ENCODE peak calls at places on chromosome 13, in seven cellular contexts. F, T, V, I, E, R and J are unnamed samples. For H3K79me2, the result is how much of the 10 kb centered on the place peaks cover.

GRCh38 chr13:101903890-101904289 is 451.4 kb downstream of the ITGBL1 start:
- DNase-seq in V (no peak), I (no peak), R (no peak), T (no peak), E (no peak), F (no peak), J (no peak)

GRCh38 chr13:75153386-75153785 is 328.6 kb downstream of the TBC1D4 start:
- DNase-seq in V (no peak), F (no peak), T (no peak), E (no peak), R (no peak), I (no peak), J (no peak)

GRCh38 chr13:77696006-77696862 is 1.3 kb upstream of the SLAIN1 start:
- DNase-seq in V (no peak), E (no peak), R (peak), I (peak), F (no peak), T (peak), J (no peak)

GRCh38 chr13:51623473-51623872 is 39.2 kb downstream of the WDFY2 start:
- DNase-seq in F (no peak), R (no peak), I (no peak), E (no peak), V (no peak), T (no peak), J (peak)

GRCh38 chr13:90640976-90641375 is 706.5 kb upstream of the MIR17HG start:
- DNase-seq in F (peak), T (no peak), I (peak), R (no peak), V (no peak), E (no peak), J (peak)

GRCh38 chr13:85406269-85406975 is 392.8 kb downstream of the SLITRK6 start:
- DNase-seq in V (no peak), I (no peak), F (no peak), R (no peak), T (no peak), E (no peak), J (no peak)

GRCh38 chr13:45621950-45622349 is 6.4 kb upstream of the ERICH6B start:
- DNase-seq in T (peak), V (no peak), E (no peak), I (no peak), F (no peak), R (no peak), J (no peak)

GRCh38 chr13:80033286-80033685 is 307.6 kb downstream of the SPRY2 start:
- DNase-seq in I (peak), F (no peak), R (no peak), E (no peak), T (no peak), V (no peak), J (no peak)

GRCh38 chr13:27523345-27524073 is 73.1 kb upstream of the MTIF3 start:
- DNase-seq in V (no peak), T (no peak), F (no peak), R (no peak), E (no peak), I (no peak), J (no peak)

GRCh38 chr13:31859546-31859945 is 120.2 kb downstream of the RXFP2 start:
- DNase-seq in I (no peak), F (peak), R (no peak), V (no peak), E (no peak), T (no peak), J (no peak)

GRCh38 chr13:51177188-51177587 is 45.0 kb upstream of the FAM124A start:
- DNase-seq in V (no peak), F (no peak), E (no peak), R (no peak), I (no peak), T (no peak), J (no peak)

GRCh38 chr13:32309812-32310706 is 5.1 kb downstream of the ZAR1L start:
- DNase-seq in I (peak), F (peak), R (peak), T (peak), V (peak), E (peak), J (peak)

GRCh38 chr13:64347662-64348061 is 2882.5 kb downstream of the PCDH9 start:
- DNase-seq in E (no peak), V (no peak), F (no peak), T (no peak), I (no peak), R (no peak), J (peak)

GRCh38 chr13:114128348-114128623 is 4.1 kb downstream of the RASA3 start:
- DNase-seq in E (no peak), R (no peak), F (no peak), I (no peak), T (no peak), V (no peak), J (no peak)

GRCh38 chr13:78787189-78787588 is 128.2 kb upstream of the OBI1 start:
- DNase-seq in F (no peak), E (no peak), V (no peak), R (no peak), I (no peak), T (no peak), J (no peak)

GRCh38 chr13:51632643-51633357 is 48.5 kb downstream of the WDFY2 start:
- DNase-seq in E (no peak), I (no peak), F (peak), V (peak), R (no peak), T (peak), J (no peak)

GRCh38 chr13:37869756-37870488 is at the start of gene TRPC4:
- DNase-seq in R (peak), I (peak), V (peak), F (peak), E (no peak), T (peak), J (peak)

GRCh38 chr13:65497265-65497664 is 1732.9 kb downstream of the PCDH9 start:
- DNase-seq in E (peak), T (no peak), I (peak), F (no peak), V (no peak), R (no peak), J (peak)

GRCh38 chr13:32150794-32151193 is 119.2 kb downstream of the FRY start:
- DNase-seq in R (no peak), E (no peak), F (peak), T (no peak), V (no peak), I (no peak), J (peak)

GRCh38 chr13:45518525-45519235 is 53.9 kb downstream of the COG3 start:
- DNase-seq in T (no peak), E (no peak), R (peak), I (peak), F (peak), V (no peak), J (peak)

GRCh38 chr13:64930636-64931035 is 2299.5 kb downstream of the PCDH9 start:
- DNase-seq in F (no peak), E (no peak), T (no peak), V (no peak), I (no peak), R (no peak), J (no peak)

GRCh38 chr13:95317037-95317989 is 16.1 kb upstream of the ABCC4 start:
- DNase-seq in V (no peak), I (no peak), F (peak), E (no peak), T (no peak), R (no peak), J (peak)

GRCh38 chr13:106795847-106796246 is 227.9 kb upstream of the ARGLU1 start:
- DNase-seq in F (no peak), V (no peak), I (no peak), R (peak), T (peak), E (no peak), J (no peak)

GRCh38 chr13:114017028-114017630 is 43.3 kb upstream of the C13orf46 start:
- DNase-seq in T (peak), E (no peak), V (no peak), F (peak), I (peak), R (no peak), J (no peak)

GRCh38 chr13:93778548-93778947 is 551.9 kb downstream of the GPC6 start:
- DNase-seq in T (no peak), R (no peak), E (no peak), V (no peak), F (no peak), I (no peak), J (no peak)

GRCh38 chr13:113802090-113802531 is 43.1 kb downstream of the TMEM255B start:
- DNase-seq in T (peak), V (peak), F (peak), E (no peak), R (no peak), I (no peak), J (peak)

GRCh38 chr13:20272571-20273171 is 40.6 kb upstream of the GJB6 start:
- DNase-seq in I (no peak), T (no peak), F (no peak), E (no peak), R (no peak), V (no peak), J (no peak)

GRCh38 chr13:75432045-75432444 is 49.9 kb downstream of the TBC1D4 start:
- DNase-seq in R (no peak), E (no peak), I (no peak), V (peak), T (no peak), F (peak), J (no peak)

GRCh38 chr13:20658451-20658850 is 45.0 kb upstream of the IL17D start:
- DNase-seq in I (no peak), T (no peak), R (no peak), F (no peak), V (no peak), E (no peak), J (no peak)

GRCh38 chr13:114143806-114144605 is 11.6 kb upstream of the RASA3 start:
- DNase-seq in E (peak), R (no peak), I (no peak), V (peak), T (peak), F (no peak), J (no peak)

GRCh38 chr13:104773775-104774174 is 1707.6 kb upstream of the SLC10A2 start:
- DNase-seq in E (peak), I (peak), T (peak), F (peak), R (peak), V (peak), J (peak)

GRCh38 chr13:48979892-48980291 is 4.2 kb downstream of the FNDC3A start:
- DNase-seq in V (no peak), F (no peak), I (no peak), E (no peak), T (no peak), R (no peak), J (no peak)
- H3K9ac ChIP-seq in V (no peak), F (no peak), I (no peak), E (no peak), T (no peak), R (no peak), J (no peak)

GRCh38 chr13:111373486-111373885 is 53.0 kb downstream of the TEX29 start:
- DNase-seq in I (no peak), V (no peak), T (no peak), E (no peak), F (no peak), R (no peak), J (no peak)
- H3K79me2 ChIP-seq in I (under half), V (under half), T (under half), E (under half), F (under half), R (under half), J (under half)

DNA sequence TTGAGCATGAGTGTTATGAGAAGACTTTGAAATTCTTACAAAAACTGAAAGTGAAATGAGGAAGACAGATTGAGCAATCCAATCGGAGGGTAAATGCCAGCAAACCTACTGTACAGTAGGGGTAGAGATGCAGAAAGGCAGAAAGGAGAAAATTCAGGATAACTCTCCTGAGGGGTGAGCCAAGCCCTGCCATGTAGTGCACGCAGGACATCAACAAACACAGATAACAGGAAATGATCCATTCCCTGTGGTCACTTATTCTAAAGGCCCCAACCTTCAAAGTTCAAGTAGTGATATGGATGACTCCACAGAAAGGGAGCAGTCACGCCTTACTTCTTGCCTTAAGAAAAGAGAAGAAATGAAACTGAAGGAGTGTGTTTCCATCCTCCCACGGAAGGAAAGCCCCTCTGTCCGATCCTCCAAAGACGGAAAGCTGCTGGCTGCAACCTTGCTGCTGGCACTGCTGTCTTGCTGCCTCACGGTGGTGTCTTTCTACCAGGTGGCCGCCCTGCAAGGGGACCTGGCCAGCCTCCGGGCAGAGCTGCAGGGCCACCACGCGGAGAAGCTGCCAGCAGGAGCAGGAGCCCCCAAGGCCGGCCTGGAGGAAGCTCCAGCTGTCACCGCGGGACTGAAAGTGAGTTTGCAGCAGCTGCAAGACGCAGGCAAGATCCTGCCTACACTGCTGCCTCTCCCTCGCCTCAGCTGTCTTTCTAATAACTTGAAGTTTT is at the start of gene TNFSF13B:
- DNase-seq in V (peak), R (peak), T (peak), F (peak), E (no peak), I (no peak), J (no peak)
- H3K27ac ChIP-seq in V (no peak), R (no peak), T (no peak), F (no peak), E (no peak), I (no peak), J (no peak)

DNA sequence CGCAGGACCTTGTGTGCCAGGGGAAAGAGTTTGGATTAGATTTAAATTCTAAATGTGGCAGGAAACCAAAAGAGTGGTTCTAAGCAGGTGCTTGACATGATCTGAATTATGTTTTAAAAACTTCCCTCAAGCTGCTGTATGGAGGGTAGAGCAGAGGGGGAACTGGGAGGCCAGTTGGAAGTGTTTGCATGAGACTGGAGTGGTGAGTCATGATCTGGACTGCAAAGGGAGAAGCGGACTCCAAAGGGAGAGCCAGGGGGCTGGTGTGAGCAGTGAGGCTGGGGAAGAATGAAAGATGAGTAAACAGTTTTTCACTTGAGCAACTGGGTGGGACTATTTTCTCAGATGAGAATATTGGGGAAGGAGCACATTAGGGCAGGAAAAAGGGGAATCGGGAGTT is 206.1 kb downstream of the DNAJC15 start:
- DNase-seq in V (no peak), F (peak), I (peak), R (no peak), E (no peak), T (no peak), J (peak)
- H3K9ac ChIP-seq in V (no peak), F (no peak), I (no peak), R (no peak), E (no peak), T (no peak), J (no peak)

GRCh38 chr13:110706570-110707378 is 858 bp upstream of the CARS2 start:
- DNase-seq in V (no peak), T (no peak), E (no peak), I (no peak), F (no peak), R (no peak), J (no peak)
- H3K79me2 ChIP-seq in V (under half), T (under half), E (under half), I (under half), F (under half), R (under half), J (under half)

DNA sequence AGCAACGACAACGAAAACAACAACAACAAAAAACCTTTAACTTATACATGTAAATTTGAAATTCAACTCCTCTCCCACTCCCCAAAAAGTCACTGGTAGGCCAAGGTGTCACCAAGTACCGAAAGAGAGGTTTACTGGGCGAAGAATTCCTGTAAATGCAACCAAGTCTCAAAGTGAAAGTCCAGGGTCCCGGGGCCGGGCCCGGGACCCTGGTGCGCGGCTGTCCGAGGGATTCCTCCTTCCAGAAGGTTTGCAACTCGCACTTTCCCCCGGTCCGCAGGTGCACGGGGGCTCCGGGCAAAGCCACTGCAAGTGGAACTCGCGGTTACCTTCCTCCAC is 1.1 kb downstream of the STK24 start:
- DNase-seq in E (no peak), T (no peak), F (no peak), I (no peak), V (no peak), R (no peak), J (no peak)
- H3K27ac ChIP-seq in E (peak), T (peak), F (peak), I (no peak), V (peak), R (peak), J (peak)

GRCh38 chr13:28717170-28717569 is 1.6 kb downstream of the SLC46A3 start:
- DNase-seq in V (no peak), T (no peak), F (no peak), E (no peak), I (no peak), R (no peak), J (no peak)
- H3K9ac ChIP-seq in V (no peak), T (no peak), F (no peak), E (no peak), I (peak), R (no peak), J (no peak)

GRCh38 chr13:40609972-40610726 is 56.3 kb downstream of the FOXO1 start:
- DNase-seq in I (peak), F (no peak), V (no peak), T (no peak), E (no peak), R (peak), J (peak)
- H3K79me2 ChIP-seq in I (under half), F (under half), V (half or more), T (under half), E (under half), R (half or more), J (under half)

GRCh38 chr13:46796515-46797467 is at the start of gene ESD:
- DNase-seq in E (peak), V (peak), I (peak), T (peak), F (peak), R (peak), J (peak)
- H3K27ac ChIP-seq in E (peak), V (peak), I (peak), T (peak), F (peak), R (peak), J (peak)

GRCh38 chr13:98939552-98940306 is 38.1 kb downstream of the DOCK9 start:
- DNase-seq in F (peak), R (no peak), T (no peak), V (no peak), E (no peak), I (no peak), J (no peak)

GRCh38 chr13:98938801-98939200 is 39.1 kb downstream of the DOCK9 start:
- DNase-seq in V (no peak), E (no peak), R (no peak), T (peak), I (no peak), F (no peak), J (no peak)

GRCh38 chr13:98941536-98941935 is 36.3 kb downstream of the DOCK9 start:
- DNase-seq in I (no peak), F (no peak), V (no peak), E (no peak), T (no peak), R (no peak), J (no peak)

GRCh38 chr13:98941118-98941517 is 36.7 kb downstream of the DOCK9 start:
- DNase-seq in I (no peak), E (no peak), R (no peak), T (no peak), V (no peak), F (peak), J (no peak)

GRCh38 chr13:98940325-98940724 is 37.5 kb downstream of the DOCK9 start:
- DNase-seq in F (no peak), I (no peak), R (no peak), E (no peak), T (no peak), V (no peak), J (no peak)
- H3K9ac ChIP-seq in F (no peak), I (no peak), R (no peak), E (no peak), T (no peak), V (no peak), J (no peak)